ENCODE peak calls at places on chromosomes 13 and 19, in six cellular contexts. One of them, this sample, is unnamed. For H3K4me1, the result is how much of the 10 kb centered on the place peaks cover.

GRCh38 chr13:30735025-30735967 is at the start of gene ALOX5AP:
- DNase-seq in Peyer's patch: peak
- DNase-seq in PC-3: no peak
- DNase-seq in heart right ventricle: no peak
- DNase-seq in tibial nerve: no peak
- DNase-seq in transverse colon: peak
- DNase-seq in this sample: no peak

GRCh38 chr19:33492090-33492489 is 29.5 kb downstream of the PEPD start:
- DNase-seq in Peyer's patch: no peak
- DNase-seq in PC-3: no peak
- DNase-seq in heart right ventricle: no peak
- DNase-seq in tibial nerve: no peak
- DNase-seq in transverse colon: no peak
- DNase-seq in this sample: no peak

GRCh38 chr13:24251525-24251924 is 57.9 kb upstream of the C1QTNF9 start:
- DNase-seq in Peyer's patch: peak
- DNase-seq in PC-3: no peak
- DNase-seq in heart right ventricle: no peak
- DNase-seq in tibial nerve: no peak
- DNase-seq in transverse colon: peak
- DNase-seq in this sample: no peak

GRCh38 chr13:24097064-24097463 is 63.5 kb upstream of the SPATA13 start:
- DNase-seq in Peyer's patch: no peak
- DNase-seq in PC-3: peak
- DNase-seq in heart right ventricle: no peak
- DNase-seq in tibial nerve: no peak
- DNase-seq in transverse colon: no peak
- DNase-seq in this sample: peak

GRCh38 chr13:45297456-45298205 is 43.4 kb downstream of the TPT1 start:
- DNase-seq in Peyer's patch: no peak
- DNase-seq in PC-3: no peak
- DNase-seq in heart right ventricle: no peak
- DNase-seq in tibial nerve: no peak
- DNase-seq in transverse colon: no peak
- DNase-seq in this sample: no peak

GRCh38 chr19:46848389-46848788 is 2.3 kb downstream of the AP2S1 start:
- DNase-seq in Peyer's patch: no peak
- DNase-seq in PC-3: no peak
- DNase-seq in heart right ventricle: no peak
- DNase-seq in tibial nerve: no peak
- DNase-seq in transverse colon: no peak
- DNase-seq in this sample: no peak

GRCh38 chr13:24254151-24254810 is 55.1 kb upstream of the C1QTNF9 start:
- DNase-seq in Peyer's patch: no peak
- DNase-seq in PC-3: no peak
- DNase-seq in heart right ventricle: no peak
- DNase-seq in tibial nerve: no peak
- DNase-seq in transverse colon: no peak
- DNase-seq in this sample: no peak

GRCh38 chr13:102236830-102237621 is 164.8 kb downstream of the FGF14 start:
- DNase-seq in Peyer's patch: no peak
- DNase-seq in PC-3: no peak
- DNase-seq in heart right ventricle: no peak
- DNase-seq in tibial nerve: no peak
- DNase-seq in transverse colon: no peak
- DNase-seq in this sample: no peak

GRCh38 chr19:18292460-18292809 is 11.0 kb upstream of the JUND start:
- DNase-seq in Peyer's patch: no peak
- DNase-seq in PC-3: no peak
- DNase-seq in heart right ventricle: no peak
- DNase-seq in tibial nerve: no peak
- DNase-seq in transverse colon: no peak
- DNase-seq in this sample: no peak

GRCh38 chr19:29119582-29119981 is 93.4 kb downstream of the UQCRFS1 start:
- DNase-seq in Peyer's patch: no peak
- DNase-seq in PC-3: no peak
- DNase-seq in heart right ventricle: no peak
- DNase-seq in tibial nerve: no peak
- DNase-seq in transverse colon: no peak
- DNase-seq in this sample: peak

GRCh38 chr19:29772696-29773095 is 39.1 kb upstream of the CCNE1 start:
- DNase-seq in Peyer's patch: no peak
- DNase-seq in PC-3: no peak
- DNase-seq in heart right ventricle: no peak
- DNase-seq in tibial nerve: no peak
- DNase-seq in transverse colon: no peak
- DNase-seq in this sample: no peak

GRCh38 chr19:6679139-6679538 is 9.2 kb upstream of the TNFSF14 start:
- DNase-seq in Peyer's patch: no peak
- DNase-seq in PC-3: no peak
- DNase-seq in heart right ventricle: no peak
- DNase-seq in tibial nerve: no peak
- DNase-seq in transverse colon: no peak
- DNase-seq in this sample: no peak

GRCh38 chr19:24062222-24062621 is 24.8 kb upstream of the ZNF254 start:
- DNase-seq in Peyer's patch: no peak
- DNase-seq in PC-3: no peak
- DNase-seq in heart right ventricle: no peak
- DNase-seq in tibial nerve: no peak
- DNase-seq in transverse colon: no peak
- DNase-seq in this sample: peak

GRCh38 chr13:50410921-50411712 is 395.9 kb downstream of the KCNRG start:
- DNase-seq in Peyer's patch: no peak
- DNase-seq in PC-3: peak
- DNase-seq in heart right ventricle: no peak
- DNase-seq in tibial nerve: no peak
- DNase-seq in transverse colon: no peak
- DNase-seq in this sample: peak

GRCh38 chr19:35545855-35546381 is 492 bp downstream of the TMEM147 start:
- DNase-seq in Peyer's patch: peak
- DNase-seq in PC-3: peak
- DNase-seq in heart right ventricle: peak
- DNase-seq in tibial nerve: no peak
- DNase-seq in transverse colon: peak
- DNase-seq in this sample: peak

GRCh38 chr19:46979103-46979769 is 40.4 kb upstream of the NPAS1 start:
- DNase-seq in Peyer's patch: no peak
- DNase-seq in PC-3: no peak
- DNase-seq in heart right ventricle: no peak
- DNase-seq in tibial nerve: no peak
- DNase-seq in transverse colon: no peak
- DNase-seq in this sample: no peak

GRCh38 chr19:47020992-47021496 is 1.4 kb downstream of the NPAS1 start:
- DNase-seq in Peyer's patch: no peak
- DNase-seq in PC-3: no peak
- DNase-seq in heart right ventricle: peak
- DNase-seq in tibial nerve: no peak
- DNase-seq in transverse colon: no peak
- DNase-seq in this sample: peak

GRCh38 chr19:46602392-46603194 is 1.5 kb downstream of the CALM3 start:
- DNase-seq in Peyer's patch: peak
- DNase-seq in PC-3: no peak
- DNase-seq in heart right ventricle: no peak
- DNase-seq in tibial nerve: no peak
- DNase-seq in transverse colon: no peak
- DNase-seq in this sample: peak

GRCh38 chr13:28401303-28402056 is 93.4 kb downstream of the FLT1 start:
- DNase-seq in Peyer's patch: no peak
- DNase-seq in PC-3: peak
- DNase-seq in heart right ventricle: no peak
- DNase-seq in tibial nerve: no peak
- DNase-seq in transverse colon: no peak
- DNase-seq in this sample: peak

GRCh38 chr19:17209126-17210036 is 5.8 kb upstream of the USE1 start:
- DNase-seq in Peyer's patch: peak
- DNase-seq in PC-3: peak
- DNase-seq in heart right ventricle: no peak
- DNase-seq in tibial nerve: no peak
- DNase-seq in transverse colon: peak
- DNase-seq in this sample: peak

GRCh38 chr19:8515317-8515716 is 1.4 kb upstream of the ZNF414 start:
- DNase-seq in Peyer's patch: no peak
- DNase-seq in PC-3: no peak
- DNase-seq in heart right ventricle: no peak
- DNase-seq in tibial nerve: no peak
- DNase-seq in transverse colon: no peak
- DNase-seq in this sample: no peak

GRCh38 chr19:21396893-21397572 is at the start of gene ZNF493:
- DNase-seq in Peyer's patch: peak
- DNase-seq in PC-3: peak
- DNase-seq in heart right ventricle: peak
- DNase-seq in tibial nerve: peak
- DNase-seq in transverse colon: peak
- DNase-seq in this sample: peak
- H3K27ac ChIP-seq in Peyer's patch: peak
- H3K27ac ChIP-seq in PC-3: no peak
- H3K27ac ChIP-seq in heart right ventricle: peak
- H3K27ac ChIP-seq in tibial nerve: peak
- H3K27ac ChIP-seq in transverse colon: peak
- H3K27ac ChIP-seq in this sample: peak

GRCh38 chr13:110915057-110915873 is at the start of gene ANKRD10:
- DNase-seq in Peyer's patch: peak
- DNase-seq in PC-3: peak
- DNase-seq in heart right ventricle: peak
- DNase-seq in tibial nerve: peak
- DNase-seq in transverse colon: peak
- DNase-seq in this sample: peak

GRCh38 chr13:110913911-110914292 is 967 bp downstream of the ANKRD10 start:
- DNase-seq in Peyer's patch: no peak
- DNase-seq in PC-3: no peak
- DNase-seq in heart right ventricle: no peak
- DNase-seq in tibial nerve: no peak
- DNase-seq in transverse colon: no peak
- DNase-seq in this sample: peak

GRCh38 chr13:110915874-110916670 is 1.2 kb upstream of the ANKRD10 start:
- DNase-seq in Peyer's patch: no peak
- DNase-seq in PC-3: peak
- DNase-seq in heart right ventricle: no peak
- DNase-seq in tibial nerve: no peak
- DNase-seq in transverse colon: no peak
- DNase-seq in this sample: peak

GRCh38 chr13:110914293-110915056 is 394 bp downstream of the ANKRD10 start:
- DNase-seq in Peyer's patch: peak
- DNase-seq in PC-3: peak
- DNase-seq in heart right ventricle: peak
- DNase-seq in tibial nerve: peak
- DNase-seq in transverse colon: peak
- DNase-seq in this sample: peak

DNA sequence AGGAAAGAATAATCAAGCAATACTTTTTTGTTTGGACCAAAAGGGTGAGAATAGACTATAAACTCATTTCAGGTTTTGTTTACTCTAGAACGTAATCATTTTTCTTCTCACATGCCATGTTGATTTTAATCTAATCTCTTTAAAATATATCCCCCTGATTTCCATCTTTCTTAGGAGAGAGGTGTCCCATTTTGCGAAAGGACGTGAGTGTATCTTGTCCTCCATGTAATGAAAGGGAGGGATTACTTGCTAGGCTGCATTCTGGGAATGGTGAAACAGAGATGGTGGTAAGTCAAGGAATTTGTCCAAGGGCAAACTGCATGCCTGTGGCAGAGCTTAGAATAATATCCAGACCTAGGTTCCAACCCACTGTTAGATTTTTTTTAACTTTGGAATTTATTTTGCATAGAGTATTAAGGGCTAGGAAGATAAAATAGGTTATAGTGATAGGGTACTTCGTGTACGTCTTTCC is 1.8 kb upstream of the ANKRD10 start:
- DNase-seq in Peyer's patch: no peak
- DNase-seq in PC-3: no peak
- DNase-seq in heart right ventricle: no peak
- DNase-seq in tibial nerve: no peak
- DNase-seq in transverse colon: no peak
- DNase-seq in this sample: peak
- H3K4me1 ChIP-seq in Peyer's patch: under half
- H3K4me1 ChIP-seq in PC-3: under half
- H3K4me1 ChIP-seq in heart right ventricle: half or more
- H3K4me1 ChIP-seq in tibial nerve: under half
- H3K4me1 ChIP-seq in transverse colon: under half
- H3K4me1 ChIP-seq in this sample: under half

GRCh38 chr19:10898633-10899032 is 27.3 kb downstream of the CARM1 start:
- DNase-seq in Peyer's patch: no peak
- DNase-seq in PC-3: no peak
- DNase-seq in heart right ventricle: no peak
- DNase-seq in tibial nerve: no peak
- DNase-seq in transverse colon: no peak
- DNase-seq in this sample: no peak

GRCh38 chr19:10895363-10895762 is 24.0 kb downstream of the CARM1 start:
- DNase-seq in Peyer's patch: no peak
- DNase-seq in PC-3: no peak
- DNase-seq in heart right ventricle: no peak
- DNase-seq in tibial nerve: no peak
- DNase-seq in transverse colon: no peak
- DNase-seq in this sample: no peak

GRCh38 chr19:10895920-10896319 is 24.6 kb downstream of the CARM1 start:
- DNase-seq in Peyer's patch: no peak
- DNase-seq in PC-3: no peak
- DNase-seq in heart right ventricle: no peak
- DNase-seq in tibial nerve: no peak
- DNase-seq in transverse colon: no peak
- DNase-seq in this sample: no peak

GRCh38 chr19:10894911-10895213 is 23.5 kb downstream of the CARM1 start:
- DNase-seq in Peyer's patch: no peak
- DNase-seq in PC-3: no peak
- DNase-seq in heart right ventricle: no peak
- DNase-seq in tibial nerve: no peak
- DNase-seq in transverse colon: no peak
- DNase-seq in this sample: no peak

DNA sequence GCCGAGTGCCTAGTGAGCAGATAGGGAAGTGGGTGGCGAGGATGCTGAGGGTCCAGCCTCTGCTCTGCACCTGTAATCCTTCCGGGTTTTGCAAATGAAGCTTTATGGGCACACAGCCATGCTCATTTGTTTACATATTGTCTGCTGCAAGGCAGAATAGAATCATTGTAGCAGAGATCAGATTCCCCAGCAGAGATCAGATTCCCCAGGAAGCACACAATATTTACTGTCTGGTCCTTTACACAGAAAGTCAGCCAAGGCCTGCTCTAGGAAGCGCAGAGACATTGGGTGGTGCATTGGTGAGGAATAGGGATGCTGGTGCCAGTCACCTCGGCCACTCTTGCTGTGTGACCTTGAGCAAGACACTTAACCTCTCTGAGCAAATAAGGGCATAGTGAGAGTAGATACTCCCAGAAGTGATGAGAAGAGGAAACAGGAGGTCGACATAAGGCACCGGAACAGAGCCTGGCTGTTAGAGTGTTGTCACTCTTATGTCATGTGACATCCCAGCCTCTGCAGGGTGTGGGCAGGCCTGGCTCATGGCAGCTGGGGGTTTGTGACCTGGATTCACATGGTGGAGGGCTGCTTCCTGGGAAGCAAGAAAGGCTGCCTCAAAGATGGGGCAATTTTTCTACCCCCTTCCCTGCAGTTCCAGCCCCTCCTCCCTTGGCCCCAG is 25.6 kb downstream of the CARM1 start:
- DNase-seq in Peyer's patch: no peak
- DNase-seq in PC-3: peak
- DNase-seq in heart right ventricle: no peak
- DNase-seq in tibial nerve: no peak
- DNase-seq in transverse colon: no peak
- DNase-seq in this sample: no peak
- H3K27ac ChIP-seq in Peyer's patch: no peak
- H3K27ac ChIP-seq in PC-3: peak
- H3K27ac ChIP-seq in heart right ventricle: no peak
- H3K27ac ChIP-seq in tibial nerve: no peak
- H3K27ac ChIP-seq in transverse colon: peak
- H3K27ac ChIP-seq in this sample: no peak

GRCh38 chr19:41307954-41308449 is 2.0 kb upstream of the CCDC97 start:
- DNase-seq in Peyer's patch: no peak
- DNase-seq in PC-3: no peak
- DNase-seq in heart right ventricle: no peak
- DNase-seq in tibial nerve: no peak
- DNase-seq in transverse colon: no peak
- DNase-seq in this sample: no peak
- H3K4me1 ChIP-seq in Peyer's patch: under half
- H3K4me1 ChIP-seq in PC-3: under half
- H3K4me1 ChIP-seq in heart right ventricle: half or more
- H3K4me1 ChIP-seq in tibial nerve: half or more
- H3K4me1 ChIP-seq in transverse colon: half or more
- H3K4me1 ChIP-seq in this sample: under half